ENCODE peak calls at places on chromosome 1, in six cellular contexts. T, A, Y, V, M and N are unnamed samples. For H3K27me3, the result is how much of the 10 kb centered on the place peaks cover.

GRCh38 chr1:100921110-100921706 is 25.3 kb downstream of the SLC30A7 start:
- DNase-seq in A (peak), V (no peak), Y (no peak), T (no peak), M (peak), N (peak)

GRCh38 chr1:195733826-195734225 is 874.4 kb downstream of the KCNT2 start:
- DNase-seq in Y (peak), V (peak), A (no peak), T (peak), M (no peak), N (peak)

GRCh38 chr1:175665628-175666027 is 77.8 kb downstream of the TNR start:
- DNase-seq in V (no peak), T (no peak), M (no peak), Y (no peak), A (no peak), N (no peak)

GRCh38 chr1:167066333-167067122 is 23.6 kb downstream of the GPA33 start:
- DNase-seq in T (peak), A (peak), M (peak), Y (peak), V (peak), N (peak)

GRCh38 chr1:205703072-205703471 is 22.8 kb upstream of the SLC45A3 start:
- DNase-seq in A (no peak), T (no peak), V (no peak), M (no peak), Y (no peak), N (no peak)

GRCh38 chr1:212381509-212381908 is 33.2 kb downstream of the PACC1 start:
- DNase-seq in M (no peak), A (no peak), Y (no peak), V (no peak), T (no peak), N (no peak)

GRCh38 chr1:151158311-151158710 is 1.9 kb downstream of the TNFAIP8L2 start:
- DNase-seq in Y (no peak), M (no peak), A (no peak), V (no peak), T (no peak), N (no peak)

GRCh38 chr1:84096121-84096635 is 47.9 kb upstream of the PRKACB start:
- DNase-seq in Y (no peak), T (no peak), A (peak), V (peak), M (no peak), N (no peak)

GRCh38 chr1:8439015-8439702 is 121.2 kb downstream of the SLC45A1 start:
- DNase-seq in A (peak), Y (no peak), T (peak), V (peak), M (no peak), N (peak)

GRCh38 chr1:6899141-6899540 is 113.9 kb downstream of the CAMTA1 start:
- DNase-seq in A (peak), M (no peak), V (no peak), Y (no peak), T (no peak), N (peak)

GRCh38 chr1:197092491-197093023 is 25.5 kb upstream of the F13B start:
- DNase-seq in A (no peak), Y (no peak), M (no peak), T (no peak), V (no peak), N (no peak)

GRCh38 chr1:23020731-23021130 is 1.5 kb downstream of the KDM1A start:
- DNase-seq in T (no peak), A (no peak), Y (no peak), V (no peak), M (no peak), N (peak)

GRCh38 chr1:181855380-181855779 is 206.1 kb downstream of the ZNF648 start:
- DNase-seq in V (peak), T (no peak), Y (no peak), M (no peak), A (no peak), N (no peak)

GRCh38 chr1:229886636-229887035 is 180.4 kb upstream of the GALNT2 start:
- DNase-seq in M (no peak), A (no peak), T (no peak), Y (no peak), V (peak), N (no peak)

GRCh38 chr1:68495968-68496679 is 758 bp downstream of the DEPDC1 start:
- DNase-seq in V (no peak), A (no peak), Y (no peak), M (peak), T (no peak), N (peak)

GRCh38 chr1:96388421-96389310 is 332.9 kb upstream of the PTBP2 start:
- DNase-seq in Y (no peak), T (no peak), M (no peak), V (no peak), A (peak), N (peak)

GRCh38 chr1:47680815-47681475 is 243.1 kb downstream of the FOXD2 start:
- DNase-seq in A (no peak), T (peak), Y (no peak), V (no peak), M (no peak), N (no peak)

GRCh38 chr1:23524716-23525401 is 6.2 kb downstream of the E2F2 start:
- DNase-seq in T (no peak), Y (no peak), V (no peak), A (no peak), M (no peak), N (no peak)

GRCh38 chr1:176949033-176949662 is 215.4 kb downstream of the ASTN1 start:
- DNase-seq in V (peak), T (peak), M (peak), Y (peak), A (peak), N (peak)

GRCh38 chr1:29602203-29602602 is 365.9 kb downstream of the PTPRU start:
- DNase-seq in A (no peak), Y (no peak), M (no peak), T (no peak), V (no peak), N (no peak)

GRCh38 chr1:150909585-150910185 is 16.5 kb upstream of the SETDB1 start:
- DNase-seq in V (no peak), A (no peak), M (no peak), Y (no peak), T (no peak), N (no peak)

GRCh38 chr1:207854001-207854400 is 56.9 kb downstream of the CD34 start:
- DNase-seq in T (no peak), Y (no peak), M (no peak), A (no peak), V (no peak), N (no peak)

GRCh38 chr1:26281091-26281958 is 1.4 kb downstream of the SH3BGRL3 start:
- DNase-seq in Y (no peak), M (no peak), T (no peak), A (no peak), V (no peak), N (no peak)

GRCh38 chr1:170929835-170930554 is 5.3 kb upstream of the MROH9 start:
- DNase-seq in A (peak), V (peak), Y (peak), M (peak), T (peak), N (peak)

GRCh38 chr1:7375329-7375728 is 395.8 kb upstream of the VAMP3 start:
- DNase-seq in V (no peak), A (no peak), T (no peak), M (no peak), Y (no peak), N (no peak)

GRCh38 chr1:215543191-215543606 is 23.9 kb upstream of the KCTD3 start:
- DNase-seq in Y (no peak), T (no peak), M (no peak), V (no peak), A (peak), N (peak)

GRCh38 chr1:40076895-40077312 is 20.1 kb downstream of the PPT1 start:
- DNase-seq in Y (no peak), M (no peak), T (no peak), V (peak), A (peak), N (peak)

GRCh38 chr1:12208764-12209494 is 20.9 kb upstream of the VPS13D start:
- DNase-seq in M (peak), A (peak), V (peak), T (peak), Y (peak), N (peak)

GRCh38 chr1:169565335-169566271 is 20.7 kb downstream of the F5 start:
- DNase-seq in A (no peak), M (no peak), V (no peak), T (no peak), Y (no peak), N (no peak)

GRCh38 chr1:168482106-168482505 is 61.7 kb downstream of the XCL2 start:
- DNase-seq in A (no peak), T (no peak), V (no peak), Y (no peak), M (peak), N (no peak)

GRCh38 chr1:167492509-167492910 is 25.8 kb downstream of the CD247 start:
- DNase-seq in A (no peak), T (no peak), V (no peak), Y (no peak), M (no peak), N (no peak)

GRCh38 chr1:156540955-156541354 is 31.4 kb downstream of the IQGAP3 start:
- DNase-seq in V (no peak), A (peak), Y (no peak), M (no peak), T (no peak), N (peak)

GRCh38 chr1:169086603-169087455 is 19.7 kb upstream of the ATP1B1 start:
- DNase-seq in T (no peak), M (no peak), V (no peak), Y (no peak), A (peak), N (peak)

GRCh38 chr1:46547481-46548383 is 3.7 kb downstream of the KNCN start:
- DNase-seq in M (no peak), Y (no peak), A (peak), T (no peak), V (no peak), N (peak)

GRCh38 chr1:12627308-12627707 is 9.3 kb upstream of the DHRS3 start:
- DNase-seq in Y (no peak), M (no peak), A (no peak), T (no peak), V (no peak), N (no peak)

GRCh38 chr1:47527653-47528272 is 89.9 kb downstream of the FOXD2 start:
- DNase-seq in T (peak), A (no peak), Y (no peak), V (no peak), M (no peak), N (no peak)

GRCh38 chr1:10146391-10146790 is 64.0 kb upstream of the KIF1B start:
- DNase-seq in T (no peak), A (no peak), Y (no peak), M (no peak), V (peak), N (no peak)

GRCh38 chr1:242412921-242413320 is 111.6 kb downstream of the PLD5 start:
- DNase-seq in A (no peak), M (no peak), V (no peak), T (no peak), Y (no peak), N (no peak)

GRCh38 chr1:220325306-220325995 is 53.2 kb upstream of the RAB3GAP2 start:
- DNase-seq in T (no peak), V (no peak), Y (no peak), A (no peak), M (no peak), N (no peak)

DNA sequence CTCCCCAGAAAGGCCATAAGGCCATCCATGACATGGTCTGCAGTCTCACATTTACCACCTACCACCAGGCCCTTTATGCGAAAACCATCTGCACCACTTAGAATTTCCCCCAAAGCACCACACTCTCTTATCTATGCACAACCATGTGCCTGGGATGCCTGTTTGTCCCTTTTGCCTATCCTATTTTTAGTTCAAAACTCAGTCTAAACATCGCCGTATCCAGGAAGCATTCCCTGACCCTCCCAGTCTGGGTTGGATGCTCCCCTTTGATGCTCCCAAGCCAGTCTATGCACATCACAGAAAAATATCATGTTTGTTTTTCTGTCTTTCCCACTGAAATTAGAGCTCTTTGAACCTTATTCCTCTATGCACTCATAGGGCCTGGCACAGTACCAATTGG is 6.6 kb downstream of the MPL start:
- DNase-seq in T (no peak), V (no peak), A (no peak), M (no peak), Y (no peak), N (peak)
- H3K27ac ChIP-seq in T (no peak), V (no peak), A (no peak), M (no peak), Y (no peak), N (no peak)

DNA sequence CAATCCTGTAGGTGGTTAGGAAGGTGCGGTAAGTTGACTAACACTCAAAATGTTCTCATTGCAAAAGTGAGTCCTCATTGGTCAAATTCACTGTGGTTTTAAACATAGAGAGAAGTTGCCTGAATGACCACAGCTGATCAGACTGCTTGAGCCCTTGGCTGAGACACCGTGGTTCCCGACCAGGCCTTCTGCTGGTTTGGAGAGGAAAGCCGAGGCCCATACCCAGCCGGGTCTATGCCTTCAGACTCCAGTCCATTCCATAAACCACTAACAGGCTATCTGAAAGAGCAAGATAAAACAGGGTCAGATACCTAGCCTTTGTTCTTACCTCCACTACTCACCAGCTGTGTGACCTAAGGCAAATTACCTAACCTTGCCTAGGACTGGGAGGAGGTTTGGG is 133.9 kb downstream of the LMX1A start:
- DNase-seq in V (peak), Y (no peak), M (no peak), T (no peak), A (no peak), N (no peak)
- H3K27me3 ChIP-seq in V (under half), Y (under half), M (under half), T (under half), A (under half), N (under half)

GRCh38 chr1:17189632-17190525 is 15.0 kb upstream of the PADI1 start:
- DNase-seq in M (no peak), V (peak), A (peak), Y (no peak), T (no peak), N (peak)
- H4K91ac ChIP-seq in M (peak), V (peak), A (peak), Y (no peak), T (no peak), N (peak)

GRCh38 chr1:105779727-105780126 is 1276.7 kb upstream of the PRMT6 start:
- DNase-seq in V (no peak), A (no peak), M (no peak), Y (no peak), T (no peak), N (no peak)
- H3K27ac ChIP-seq in V (no peak), A (no peak), M (no peak), Y (no peak), T (no peak), N (no peak)

DNA sequence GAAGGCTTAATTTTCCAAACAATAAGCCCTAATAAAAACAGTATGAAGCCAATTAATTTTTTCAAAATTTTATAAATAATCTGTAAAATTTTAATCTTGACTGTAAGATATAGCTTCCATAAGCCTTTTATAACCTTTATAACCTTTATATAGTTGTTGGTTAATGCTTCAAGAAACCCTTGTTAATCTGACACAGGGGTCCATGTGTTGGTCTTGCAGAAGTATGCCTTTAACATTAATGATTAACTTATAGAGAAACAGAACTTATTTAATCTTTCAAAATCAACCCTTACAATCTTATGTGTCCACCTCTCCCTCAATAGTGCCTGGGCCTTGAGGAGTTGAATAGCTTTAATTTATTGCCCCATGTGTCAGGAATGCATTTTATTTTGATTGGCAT is 23.2 kb upstream of the HAO2 start:
- DNase-seq in V (no peak), Y (no peak), M (no peak), T (no peak), A (no peak), N (no peak)
- H3K27me3 ChIP-seq in V (under half), Y (under half), M (under half), T (under half), A (under half), N (under half)

DNA sequence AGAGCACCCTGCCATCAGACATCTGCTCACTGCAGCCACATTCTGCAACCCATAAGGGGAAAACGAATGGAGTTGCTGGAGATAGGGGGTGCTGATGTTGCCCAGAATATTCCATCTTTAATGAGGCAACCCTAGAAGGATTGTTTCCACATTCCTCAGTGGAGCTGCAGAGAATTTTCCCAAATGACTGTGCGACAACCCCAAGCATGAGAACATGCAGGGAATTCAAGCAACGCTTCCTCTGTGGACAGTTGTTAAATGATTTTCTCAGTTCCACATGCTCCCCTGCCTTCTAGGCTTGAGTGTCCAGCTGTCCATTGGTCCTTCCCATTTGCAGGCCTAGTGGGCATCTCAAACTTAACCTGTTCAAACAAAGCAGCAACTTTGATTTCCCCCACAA is 20.5 kb upstream of the UBL4B start:
- DNase-seq in V (no peak), A (peak), T (no peak), M (no peak), Y (no peak), N (no peak)
- H4K91ac ChIP-seq in V (no peak), A (no peak), T (no peak), M (no peak), Y (no peak), N (no peak)

GRCh38 chr1:67175713-67176112 is 9.5 kb downstream of the IL23R start:
- DNase-seq in Y (no peak), A (no peak), M (no peak), V (no peak), T (no peak), N (no peak)
- H3K27ac ChIP-seq in Y (no peak), A (no peak), M (no peak), V (no peak), T (no peak), N (no peak)